ENCODE peak calls at places on chromosomes 16 and 17, in five cellular contexts. L is A549, X is HepG2, J is GM12878, K is endothelial cell of umbilical vein. W is an unnamed sample.
A peak's percentile ranks its signal among the peaks of the same experiment; 100 is the strongest.

GRCh38 chr17:27659685-27660084 is 28.7 kb downstream of the LGALS9 start:
- DNase-seq in X (no peak), K (no peak), L (no peak), J (no peak), W (no peak)

GRCh38 chr17:65314212-65314611 is 177.0 kb downstream of the RGS9 start:
- DNase-seq in J (no peak), K (no peak), X (no peak), L (no peak), W (peak; percentile 11)

GRCh38 chr16:19502395-19503131 is 19.3 kb downstream of the GDE1 start:
- DNase-seq in X (peak; percentile 84), L (peak; percentile 82), J (no peak), K (peak; percentile 73), W (peak; percentile 79)

GRCh38 chr17:55770220-55770870 is 19.5 kb downstream of the PCTP start:
- DNase-seq in X (peak; percentile 68), J (no peak), L (peak; percentile 64), K (peak; percentile 49), W (peak; percentile 53)

GRCh38 chr17:35051579-35052239 is 11.8 kb downstream of the RFFL start:
- DNase-seq in L (no peak), K (peak; percentile 65), X (peak; percentile 78), J (no peak), W (peak; percentile 59)

GRCh38 chr17:2063306-2064146 is 8.6 kb downstream of the HIC1 start:
- DNase-seq in L (no peak), J (no peak), X (no peak), K (no peak), W (no peak)

GRCh38 chr16:49701867-49702494 is 153.9 kb downstream of the ZNF423 start:
- DNase-seq in L (no peak), X (no peak), J (no peak), K (no peak), W (no peak)

GRCh38 chr16:56970934-56971767 is 9.4 kb downstream of the CETP start:
- DNase-seq in J (peak; percentile 80), L (no peak), X (no peak), K (no peak), W (peak; percentile 51)

GRCh38 chr16:86821933-86822332 is 243.6 kb downstream of the FOXL1 start:
- DNase-seq in X (no peak), L (no peak), K (no peak), J (no peak), W (peak; percentile 31)

GRCh38 chr16:28865722-28866453 is 2.2 kb downstream of the SH2B1 start:
- DNase-seq in K (no peak), X (peak; percentile 51), J (no peak), L (no peak), W (no peak)

GRCh38 chr17:64110436-64111152 is 19.4 kb downstream of the ERN1 start:
- DNase-seq in K (peak; percentile 80), J (no peak), L (no peak), X (no peak), W (no peak)

GRCh38 chr17:71845354-71845753 is 275.5 kb upstream of the SOX9 start:
- DNase-seq in K (no peak), L (no peak), X (no peak), J (no peak), W (no peak)

GRCh38 chr16:73068546-73069401 is 20.8 kb upstream of the ZFHX3 start:
- DNase-seq in X (peak; percentile 63), K (peak; percentile 92), L (peak; percentile 89), J (no peak), W (peak; percentile 80)

GRCh38 chr16:4273858-4274291 is 1.1 kb upstream of the TFAP4 start:
- DNase-seq in X (peak; percentile 32), K (peak; percentile 63), L (peak; percentile 82), J (no peak), W (peak; percentile 79)

GRCh38 chr17:9537177-9537776 is 38.3 kb downstream of the STX8 start:
- DNase-seq in X (no peak), K (no peak), J (no peak), L (no peak), W (no peak)

GRCh38 chr16:88316941-88317618 is 65.7 kb upstream of the ZNF469 start:
- DNase-seq in K (no peak), X (no peak), J (no peak), L (no peak), W (no peak)

GRCh38 chr16:53714080-53715050 is 10.4 kb downstream of the FTO start:
- DNase-seq in L (no peak), X (no peak), J (no peak), K (no peak), W (no peak)

GRCh38 chr16:89452925-89453324 is 37.4 kb downstream of the ANKRD11 start:
- DNase-seq in L (no peak), J (no peak), X (no peak), K (no peak), W (no peak)

GRCh38 chr17:39954876-39955275 is 7.9 kb upstream of the GSDMA start:
- DNase-seq in L (no peak), K (no peak), J (no peak), X (peak; percentile 44), W (no peak)

GRCh38 chr16:69396187-69397061 is 10.6 kb upstream of the TERF2 start:
- DNase-seq in K (peak; percentile 85), J (peak; percentile 45), L (peak; percentile 97), X (peak; percentile 99), W (peak; percentile 98)

GRCh38 chr17:74977802-74978201 is 5.2 kb upstream of the HID1 start:
- DNase-seq in K (no peak), L (no peak), J (no peak), X (no peak), W (no peak)

GRCh38 chr16:30641378-30641982 is 9.3 kb upstream of the PRR14 start:
- DNase-seq in J (no peak), L (no peak), X (no peak), K (no peak), W (no peak)

GRCh38 chr17:43915561-43915960 is 8.2 kb upstream of the MPP2 start:
- DNase-seq in J (no peak), L (no peak), X (no peak), K (no peak), W (no peak)

GRCh38 chr16:55542459-55543082 is 23.9 kb upstream of the CAPNS2 start:
- DNase-seq in X (no peak), L (no peak), K (peak; percentile 69), J (no peak), W (peak; percentile 8)

GRCh38 chr16:556479-557173 is 3.6 kb upstream of the PRR35 start:
- DNase-seq in L (no peak), X (no peak), K (no peak), J (no peak), W (no peak)
- TF ChIP-seq MYC in L (no peak), X (no peak), K (no peak), J (no peak), W (no peak)

GRCh38 chr17:66451188-66452149 is 149.1 kb downstream of the PRKCA start:
- DNase-seq in K (no peak), L (peak; percentile 62), X (peak; percentile 89), J (no peak), W (peak; percentile 25)
- TF ChIP-seq POLR2A in K (no peak), L (no peak), X (no peak), J (no peak), W (no peak)

DNA sequence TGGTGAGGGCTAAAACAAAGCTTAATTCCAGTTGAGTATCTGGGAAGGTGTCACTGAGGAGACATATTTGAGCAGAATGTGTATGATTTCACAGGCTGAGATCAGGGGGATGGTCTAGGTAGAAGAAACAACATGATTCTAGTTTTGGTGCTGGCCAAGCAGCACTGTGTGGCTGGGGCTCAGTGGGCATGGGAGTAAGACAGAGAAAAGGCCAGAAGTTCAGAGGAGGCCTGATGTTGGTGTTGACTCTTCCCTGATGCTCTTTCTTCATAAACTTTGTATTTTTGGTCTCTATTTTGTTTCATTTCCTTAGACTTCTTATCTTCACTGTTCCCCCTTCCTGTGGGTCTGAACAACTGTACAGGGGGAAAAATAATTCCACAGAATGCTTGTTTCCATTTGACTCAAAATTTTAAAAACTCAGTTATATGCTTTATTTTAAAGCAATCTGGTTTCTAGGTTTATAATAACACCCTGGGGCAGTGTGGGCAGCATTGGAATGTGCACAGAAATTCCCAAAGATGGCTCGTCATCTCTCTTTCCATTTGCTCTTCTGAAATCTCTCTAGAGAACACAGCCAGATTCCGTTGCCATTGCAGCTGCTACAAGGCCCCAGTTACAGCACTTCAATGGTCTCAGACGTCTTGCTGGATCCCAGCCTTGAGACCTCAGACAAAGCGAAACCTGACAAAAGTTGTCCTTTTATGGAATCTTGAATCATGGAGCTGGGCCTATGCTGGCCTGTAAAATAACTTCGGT is 68.3 kb downstream of the SNX11 start:
- DNase-seq in L (no peak), K (no peak), X (no peak), J (no peak), W (no peak)
- TF ChIP-seq MYC in L (no peak), K (no peak), X (no peak), J (no peak), W (no peak)

GRCh38 chr16:46895399-46896313 is 11.5 kb downstream of the GPT2 start:
- DNase-seq in L (no peak), X (peak; percentile 98), K (no peak), J (no peak), W (no peak)

GRCh38 chr16:46889942-46890300 is 5.8 kb downstream of the GPT2 start:
- DNase-seq in L (no peak), J (no peak), K (no peak), X (no peak), W (no peak)

GRCh38 chr16:46894011-46894672 is 10.0 kb downstream of the GPT2 start:
- DNase-seq in X (no peak), J (no peak), K (no peak), L (no peak), W (no peak)

GRCh38 chr16:46889245-46889941 is 5.2 kb downstream of the GPT2 start:
- DNase-seq in L (no peak), X (no peak), K (no peak), J (no peak), W (no peak)

GRCh38 chr16:46891910-46892309 is 7.7 kb downstream of the GPT2 start:
- DNase-seq in X (no peak), J (no peak), L (no peak), K (no peak), W (peak; percentile 34)
- TF ChIP-seq POLR2A in X (peak; percentile 9), J (no peak), L (no peak), K (no peak), W (no peak)